ENCODE peak calls at places on chromosomes 3 and 15, in six cellular contexts. One of them, this sample, is unnamed.
A peak's percentile ranks its signal among the peaks of the same experiment; 100 is the strongest.

GRCh38 chr15:29612096-29612495 is 210.2 kb downstream of the TJP1 start:
- DNase-seq in foreskin fibroblast: peak; percentile 26
- DNase-seq in naive thymus-derived CD8-positive, alpha-beta T cell: no peak
- DNase-seq in stimulated activated CD8-positive, alpha-beta memory T cell treated with anti-CD3 and anti-CD28 coated beads, Interleukin-7, amount 100 ng/mL, for 1 hour: no peak
- DNase-seq in HT1080: peak; percentile 69
- DNase-seq in HFFc6: peak; percentile 89
- DNase-seq in this sample: no peak

GRCh38 chr3:14514323-14514720 is 25.8 kb downstream of the GRIP2 start:
- DNase-seq in foreskin fibroblast: no peak
- DNase-seq in stimulated activated CD8-positive, alpha-beta memory T cell treated with anti-CD3 and anti-CD28 coated beads, Interleukin-7, amount 100 ng/mL, for 1 hour: no peak
- DNase-seq in naive thymus-derived CD8-positive, alpha-beta T cell: no peak
- DNase-seq in HT1080: peak; percentile 37
- DNase-seq in HFFc6: no peak
- DNase-seq in this sample: peak; percentile 42

GRCh38 chr15:25733036-25733855 is 129.9 kb downstream of the ATP10A start:
- DNase-seq in HT1080: no peak
- DNase-seq in foreskin fibroblast: no peak
- DNase-seq in stimulated activated CD8-positive, alpha-beta memory T cell treated with anti-CD3 and anti-CD28 coated beads, Interleukin-7, amount 100 ng/mL, for 1 hour: no peak
- DNase-seq in HFFc6: no peak
- DNase-seq in naive thymus-derived CD8-positive, alpha-beta T cell: no peak
- DNase-seq in this sample: no peak

GRCh38 chr3:29203846-29204245 is 77.0 kb upstream of the RBMS3 start:
- DNase-seq in naive thymus-derived CD8-positive, alpha-beta T cell: no peak
- DNase-seq in HFFc6: peak; percentile 21
- DNase-seq in HT1080: no peak
- DNase-seq in foreskin fibroblast: no peak
- DNase-seq in stimulated activated CD8-positive, alpha-beta memory T cell treated with anti-CD3 and anti-CD28 coated beads, Interleukin-7, amount 100 ng/mL, for 1 hour: no peak
- DNase-seq in this sample: peak; percentile 35

GRCh38 chr3:195356151-195357086 is 85.5 kb upstream of the XXYLT1 start:
- DNase-seq in foreskin fibroblast: no peak
- DNase-seq in stimulated activated CD8-positive, alpha-beta memory T cell treated with anti-CD3 and anti-CD28 coated beads, Interleukin-7, amount 100 ng/mL, for 1 hour: no peak
- DNase-seq in HFFc6: no peak
- DNase-seq in HT1080: no peak
- DNase-seq in naive thymus-derived CD8-positive, alpha-beta T cell: no peak
- DNase-seq in this sample: no peak

GRCh38 chr15:83053151-83053550 is 13.9 kb downstream of the BTBD1 start:
- DNase-seq in stimulated activated CD8-positive, alpha-beta memory T cell treated with anti-CD3 and anti-CD28 coated beads, Interleukin-7, amount 100 ng/mL, for 1 hour: no peak
- DNase-seq in HT1080: peak; percentile 89
- DNase-seq in HFFc6: peak; percentile 85
- DNase-seq in foreskin fibroblast: peak; percentile 72
- DNase-seq in naive thymus-derived CD8-positive, alpha-beta T cell: no peak
- DNase-seq in this sample: peak; percentile 70

GRCh38 chr15:89334510-89335288 is at the start of gene POLG:
- DNase-seq in stimulated activated CD8-positive, alpha-beta memory T cell treated with anti-CD3 and anti-CD28 coated beads, Interleukin-7, amount 100 ng/mL, for 1 hour: peak; percentile 97
- DNase-seq in HFFc6: peak; percentile 99
- DNase-seq in HT1080: peak; percentile 98
- DNase-seq in foreskin fibroblast: peak; percentile 99
- DNase-seq in naive thymus-derived CD8-positive, alpha-beta T cell: peak; percentile 99
- DNase-seq in this sample: peak; percentile 96

GRCh38 chr15:85555875-85556617 is 175.6 kb downstream of the AKAP13 start:
- DNase-seq in stimulated activated CD8-positive, alpha-beta memory T cell treated with anti-CD3 and anti-CD28 coated beads, Interleukin-7, amount 100 ng/mL, for 1 hour: no peak
- DNase-seq in foreskin fibroblast: no peak
- DNase-seq in naive thymus-derived CD8-positive, alpha-beta T cell: no peak
- DNase-seq in HT1080: no peak
- DNase-seq in HFFc6: no peak
- DNase-seq in this sample: no peak

GRCh38 chr3:62873672-62874397 is 1.4 kb downstream of the CADPS start:
- DNase-seq in HFFc6: no peak
- DNase-seq in foreskin fibroblast: no peak
- DNase-seq in stimulated activated CD8-positive, alpha-beta memory T cell treated with anti-CD3 and anti-CD28 coated beads, Interleukin-7, amount 100 ng/mL, for 1 hour: no peak
- DNase-seq in HT1080: peak; percentile 22
- DNase-seq in naive thymus-derived CD8-positive, alpha-beta T cell: no peak
- DNase-seq in this sample: no peak

GRCh38 chr3:29279276-29279675 is 1.6 kb upstream of the RBMS3 start:
- DNase-seq in foreskin fibroblast: no peak
- DNase-seq in HFFc6: no peak
- DNase-seq in stimulated activated CD8-positive, alpha-beta memory T cell treated with anti-CD3 and anti-CD28 coated beads, Interleukin-7, amount 100 ng/mL, for 1 hour: no peak
- DNase-seq in naive thymus-derived CD8-positive, alpha-beta T cell: no peak
- DNase-seq in HT1080: no peak
- DNase-seq in this sample: no peak

GRCh38 chr15:101031203-101031602 is 112.0 kb downstream of the LRRK1 start:
- DNase-seq in naive thymus-derived CD8-positive, alpha-beta T cell: no peak
- DNase-seq in foreskin fibroblast: no peak
- DNase-seq in HT1080: no peak
- DNase-seq in HFFc6: no peak
- DNase-seq in stimulated activated CD8-positive, alpha-beta memory T cell treated with anti-CD3 and anti-CD28 coated beads, Interleukin-7, amount 100 ng/mL, for 1 hour: no peak
- DNase-seq in this sample: peak; percentile 18

GRCh38 chr3:25895031-25895430 is 105.1 kb downstream of the OXSM start:
- DNase-seq in HFFc6: no peak
- DNase-seq in foreskin fibroblast: no peak
- DNase-seq in naive thymus-derived CD8-positive, alpha-beta T cell: no peak
- DNase-seq in HT1080: no peak
- DNase-seq in stimulated activated CD8-positive, alpha-beta memory T cell treated with anti-CD3 and anti-CD28 coated beads, Interleukin-7, amount 100 ng/mL, for 1 hour: no peak
- DNase-seq in this sample: no peak

GRCh38 chr3:8822141-8822540 is 52.7 kb upstream of the OXTR start:
- DNase-seq in HFFc6: peak; percentile 83
- DNase-seq in HT1080: peak; percentile 65
- DNase-seq in naive thymus-derived CD8-positive, alpha-beta T cell: no peak
- DNase-seq in stimulated activated CD8-positive, alpha-beta memory T cell treated with anti-CD3 and anti-CD28 coated beads, Interleukin-7, amount 100 ng/mL, for 1 hour: no peak
- DNase-seq in foreskin fibroblast: peak; percentile 66
- DNase-seq in this sample: peak; percentile 42

GRCh38 chr3:150248116-150248864 is 159.8 kb upstream of the TSC22D2 start:
- DNase-seq in foreskin fibroblast: peak; percentile 59
- DNase-seq in HFFc6: peak; percentile 68
- DNase-seq in naive thymus-derived CD8-positive, alpha-beta T cell: no peak
- DNase-seq in HT1080: peak; percentile 97
- DNase-seq in stimulated activated CD8-positive, alpha-beta memory T cell treated with anti-CD3 and anti-CD28 coated beads, Interleukin-7, amount 100 ng/mL, for 1 hour: no peak
- DNase-seq in this sample: no peak

GRCh38 chr3:180135101-180135500 is 98.4 kb upstream of the PEX5L start:
- DNase-seq in foreskin fibroblast: no peak
- DNase-seq in HT1080: no peak
- DNase-seq in stimulated activated CD8-positive, alpha-beta memory T cell treated with anti-CD3 and anti-CD28 coated beads, Interleukin-7, amount 100 ng/mL, for 1 hour: no peak
- DNase-seq in HFFc6: no peak
- DNase-seq in naive thymus-derived CD8-positive, alpha-beta T cell: no peak
- DNase-seq in this sample: no peak

This sample was measured in foreskin keratinocyte.